ENCODE peak calls at places on chromosome 6, in ten cellular contexts. One of them, this sample, is unnamed.

GRCh38 chr6:100342830-100343229 is 121.9 kb downstream of the SIM1 start:
- DNase-seq in kidney epithelial cell: no peak
- DNase-seq in iris pigment epithelial cell: peak
- DNase-seq in AG04450: no peak
- DNase-seq in left ventricle myocardium inferior: no peak
- DNase-seq in NCI-H82: no peak
- DNase-seq in SHP77 treated with DMSO at 0.1 percent for 48 hours: no peak
- DNase-seq in GM12878: no peak
- DNase-seq in activated T-cell treated with anti-CD3 and anti-CD28 coated beads for 48 hours: no peak
- DNase-seq in GM20000: no peak
- DNase-seq in this sample: no peak

GRCh38 chr6:14276667-14277404 is 159.3 kb downstream of the CD83 start:
- DNase-seq in AG04450: no peak
- DNase-seq in iris pigment epithelial cell: no peak
- DNase-seq in left ventricle myocardium inferior: no peak
- DNase-seq in GM20000: peak
- DNase-seq in GM12878: peak
- DNase-seq in activated T-cell treated with anti-CD3 and anti-CD28 coated beads for 48 hours: no peak
- DNase-seq in NCI-H82: no peak
- DNase-seq in SHP77 treated with DMSO at 0.1 percent for 48 hours: no peak
- DNase-seq in kidney epithelial cell: no peak
- DNase-seq in this sample: no peak

GRCh38 chr6:163413054-163413344 is 1.5 kb upstream of the QKI start:
- DNase-seq in AG04450: no peak
- DNase-seq in iris pigment epithelial cell: no peak
- DNase-seq in GM12878: no peak
- DNase-seq in activated T-cell treated with anti-CD3 and anti-CD28 coated beads for 48 hours: no peak
- DNase-seq in left ventricle myocardium inferior: no peak
- DNase-seq in kidney epithelial cell: no peak
- DNase-seq in SHP77 treated with DMSO at 0.1 percent for 48 hours: no peak
- DNase-seq in GM20000: no peak
- DNase-seq in NCI-H82: no peak
- DNase-seq in this sample: no peak

GRCh38 chr6:157226761-157227160 is 96.6 kb downstream of the TMEM242 start:
- DNase-seq in NCI-H82: peak
- DNase-seq in SHP77 treated with DMSO at 0.1 percent for 48 hours: no peak
- DNase-seq in AG04450: no peak
- DNase-seq in left ventricle myocardium inferior: no peak
- DNase-seq in GM20000: no peak
- DNase-seq in GM12878: no peak
- DNase-seq in iris pigment epithelial cell: no peak
- DNase-seq in activated T-cell treated with anti-CD3 and anti-CD28 coated beads for 48 hours: no peak
- DNase-seq in kidney epithelial cell: no peak
- DNase-seq in this sample: no peak

GRCh38 chr6:34205466-34205865 is 31.2 kb upstream of the HMGA1 start:
- DNase-seq in iris pigment epithelial cell: no peak
- DNase-seq in SHP77 treated with DMSO at 0.1 percent for 48 hours: no peak
- DNase-seq in activated T-cell treated with anti-CD3 and anti-CD28 coated beads for 48 hours: no peak
- DNase-seq in AG04450: no peak
- DNase-seq in kidney epithelial cell: no peak
- DNase-seq in GM20000: no peak
- DNase-seq in GM12878: no peak
- DNase-seq in NCI-H82: no peak
- DNase-seq in left ventricle myocardium inferior: no peak
- DNase-seq in this sample: no peak

GRCh38 chr6:116866281-116866871 is 10.7 kb upstream of the RFX6 start:
- DNase-seq in GM20000: no peak
- DNase-seq in kidney epithelial cell: no peak
- DNase-seq in SHP77 treated with DMSO at 0.1 percent for 48 hours: no peak
- DNase-seq in AG04450: no peak
- DNase-seq in iris pigment epithelial cell: peak
- DNase-seq in NCI-H82: no peak
- DNase-seq in activated T-cell treated with anti-CD3 and anti-CD28 coated beads for 48 hours: no peak
- DNase-seq in GM12878: peak
- DNase-seq in left ventricle myocardium inferior: no peak
- DNase-seq in this sample: no peak

GRCh38 chr6:27081931-27082330 is 165.6 kb upstream of the PRSS16 start:
- DNase-seq in NCI-H82: no peak
- DNase-seq in kidney epithelial cell: no peak
- DNase-seq in SHP77 treated with DMSO at 0.1 percent for 48 hours: no peak
- DNase-seq in left ventricle myocardium inferior: no peak
- DNase-seq in GM12878: no peak
- DNase-seq in GM20000: no peak
- DNase-seq in activated T-cell treated with anti-CD3 and anti-CD28 coated beads for 48 hours: no peak
- DNase-seq in iris pigment epithelial cell: no peak
- DNase-seq in AG04450: no peak
- DNase-seq in this sample: peak

GRCh38 chr6:149922642-149923326 is at the start of gene RAET1G:
- DNase-seq in SHP77 treated with DMSO at 0.1 percent for 48 hours: peak
- DNase-seq in iris pigment epithelial cell: peak
- DNase-seq in left ventricle myocardium inferior: peak
- DNase-seq in GM12878: no peak
- DNase-seq in activated T-cell treated with anti-CD3 and anti-CD28 coated beads for 48 hours: peak
- DNase-seq in AG04450: peak
- DNase-seq in GM20000: peak
- DNase-seq in kidney epithelial cell: peak
- DNase-seq in NCI-H82: peak
- DNase-seq in this sample: no peak

GRCh38 chr6:26183581-26184408 is 96.6 kb downstream of the HFE start:
- DNase-seq in GM12878: peak
- DNase-seq in iris pigment epithelial cell: peak
- DNase-seq in NCI-H82: no peak
- DNase-seq in SHP77 treated with DMSO at 0.1 percent for 48 hours: no peak
- DNase-seq in kidney epithelial cell: no peak
- DNase-seq in AG04450: peak
- DNase-seq in activated T-cell treated with anti-CD3 and anti-CD28 coated beads for 48 hours: peak
- DNase-seq in GM20000: peak
- DNase-seq in left ventricle myocardium inferior: peak
- DNase-seq in this sample: no peak

GRCh38 chr6:129774697-129775447 is 64.9 kb upstream of the ARHGAP18 start:
- DNase-seq in NCI-H82: peak
- DNase-seq in left ventricle myocardium inferior: peak
- DNase-seq in iris pigment epithelial cell: peak
- DNase-seq in GM20000: peak
- DNase-seq in SHP77 treated with DMSO at 0.1 percent for 48 hours: peak
- DNase-seq in AG04450: peak
- DNase-seq in activated T-cell treated with anti-CD3 and anti-CD28 coated beads for 48 hours: peak
- DNase-seq in kidney epithelial cell: peak
- DNase-seq in GM12878: no peak
- DNase-seq in this sample: peak

GRCh38 chr6:32047084-32047478 is 8.9 kb downstream of the CYP21A2 start:
- DNase-seq in left ventricle myocardium inferior: peak
- DNase-seq in AG04450: no peak
- DNase-seq in NCI-H82: no peak
- DNase-seq in GM20000: no peak
- DNase-seq in iris pigment epithelial cell: no peak
- DNase-seq in activated T-cell treated with anti-CD3 and anti-CD28 coated beads for 48 hours: no peak
- DNase-seq in GM12878: no peak
- DNase-seq in SHP77 treated with DMSO at 0.1 percent for 48 hours: no peak
- DNase-seq in kidney epithelial cell: no peak
- DNase-seq in this sample: no peak

GRCh38 chr6:121932071-121933009 is 467.1 kb upstream of the HSF2 start:
- DNase-seq in iris pigment epithelial cell: peak
- DNase-seq in activated T-cell treated with anti-CD3 and anti-CD28 coated beads for 48 hours: no peak
- DNase-seq in AG04450: peak
- DNase-seq in GM12878: no peak
- DNase-seq in GM20000: no peak
- DNase-seq in NCI-H82: no peak
- DNase-seq in left ventricle myocardium inferior: peak
- DNase-seq in SHP77 treated with DMSO at 0.1 percent for 48 hours: no peak
- DNase-seq in kidney epithelial cell: peak
- DNase-seq in this sample: no peak

GRCh38 chr6:35811699-35811995 is 6.5 kb downstream of the LHFPL5 start:
- DNase-seq in activated T-cell treated with anti-CD3 and anti-CD28 coated beads for 48 hours: no peak
- DNase-seq in iris pigment epithelial cell: no peak
- DNase-seq in GM20000: no peak
- DNase-seq in left ventricle myocardium inferior: no peak
- DNase-seq in kidney epithelial cell: no peak
- DNase-seq in NCI-H82: no peak
- DNase-seq in SHP77 treated with DMSO at 0.1 percent for 48 hours: no peak
- DNase-seq in AG04450: no peak
- DNase-seq in GM12878: no peak
- DNase-seq in this sample: no peak

GRCh38 chr6:167824591-167825041 is 2.1 kb upstream of the AFDN start:
- DNase-seq in activated T-cell treated with anti-CD3 and anti-CD28 coated beads for 48 hours: no peak
- DNase-seq in NCI-H82: no peak
- DNase-seq in kidney epithelial cell: no peak
- DNase-seq in left ventricle myocardium inferior: no peak
- DNase-seq in GM12878: no peak
- DNase-seq in AG04450: no peak
- DNase-seq in SHP77 treated with DMSO at 0.1 percent for 48 hours: no peak
- DNase-seq in iris pigment epithelial cell: no peak
- DNase-seq in GM20000: no peak
- DNase-seq in this sample: no peak

GRCh38 chr6:11810039-11810541 is 31.5 kb upstream of the ADTRP start:
- DNase-seq in NCI-H82: no peak
- DNase-seq in iris pigment epithelial cell: peak
- DNase-seq in left ventricle myocardium inferior: peak
- DNase-seq in activated T-cell treated with anti-CD3 and anti-CD28 coated beads for 48 hours: no peak
- DNase-seq in GM20000: no peak
- DNase-seq in kidney epithelial cell: peak
- DNase-seq in GM12878: no peak
- DNase-seq in AG04450: no peak
- DNase-seq in SHP77 treated with DMSO at 0.1 percent for 48 hours: no peak
- DNase-seq in this sample: no peak

GRCh38 chr6:45714795-45715507 is 300.7 kb downstream of the CLIC5 start:
- DNase-seq in NCI-H82: peak
- DNase-seq in left ventricle myocardium inferior: no peak
- DNase-seq in GM12878: peak
- DNase-seq in AG04450: peak
- DNase-seq in SHP77 treated with DMSO at 0.1 percent for 48 hours: peak
- DNase-seq in GM20000: peak
- DNase-seq in iris pigment epithelial cell: peak
- DNase-seq in kidney epithelial cell: peak
- DNase-seq in activated T-cell treated with anti-CD3 and anti-CD28 coated beads for 48 hours: no peak
- DNase-seq in this sample: peak

GRCh38 chr6:112603726-112604125 is 256.6 kb downstream of the RFPL4B start:
- DNase-seq in GM20000: no peak
- DNase-seq in AG04450: no peak
- DNase-seq in iris pigment epithelial cell: no peak
- DNase-seq in SHP77 treated with DMSO at 0.1 percent for 48 hours: no peak
- DNase-seq in NCI-H82: no peak
- DNase-seq in activated T-cell treated with anti-CD3 and anti-CD28 coated beads for 48 hours: no peak
- DNase-seq in GM12878: no peak
- DNase-seq in kidney epithelial cell: no peak
- DNase-seq in left ventricle myocardium inferior: no peak
- DNase-seq in this sample: no peak

GRCh38 chr6:10177703-10178102 is 237.2 kb downstream of the TFAP2A start:
- DNase-seq in AG04450: no peak
- DNase-seq in NCI-H82: no peak
- DNase-seq in kidney epithelial cell: peak
- DNase-seq in iris pigment epithelial cell: peak
- DNase-seq in GM20000: no peak
- DNase-seq in activated T-cell treated with anti-CD3 and anti-CD28 coated beads for 48 hours: no peak
- DNase-seq in GM12878: no peak
- DNase-seq in SHP77 treated with DMSO at 0.1 percent for 48 hours: no peak
- DNase-seq in left ventricle myocardium inferior: no peak
- DNase-seq in this sample: no peak

GRCh38 chr6:48200874-48201273 is 89.9 kb upstream of the PTCHD4 start:
- DNase-seq in activated T-cell treated with anti-CD3 and anti-CD28 coated beads for 48 hours: no peak
- DNase-seq in iris pigment epithelial cell: peak
- DNase-seq in GM20000: no peak
- DNase-seq in SHP77 treated with DMSO at 0.1 percent for 48 hours: no peak
- DNase-seq in kidney epithelial cell: no peak
- DNase-seq in left ventricle myocardium inferior: no peak
- DNase-seq in NCI-H82: no peak
- DNase-seq in GM12878: no peak
- DNase-seq in AG04450: no peak
- DNase-seq in this sample: no peak

GRCh38 chr6:26743157-26743821 is 83.7 kb upstream of the ZNF322 start:
- DNase-seq in NCI-H82: no peak
- DNase-seq in SHP77 treated with DMSO at 0.1 percent for 48 hours: no peak
- DNase-seq in iris pigment epithelial cell: peak
- DNase-seq in activated T-cell treated with anti-CD3 and anti-CD28 coated beads for 48 hours: peak
- DNase-seq in GM12878: no peak
- DNase-seq in left ventricle myocardium inferior: no peak
- DNase-seq in GM20000: no peak
- DNase-seq in AG04450: no peak
- DNase-seq in kidney epithelial cell: no peak
- DNase-seq in this sample: no peak

GRCh38 chr6:157764346-157765068 is 58.5 kb upstream of the SNX9 start:
- DNase-seq in GM20000: peak
- DNase-seq in activated T-cell treated with anti-CD3 and anti-CD28 coated beads for 48 hours: peak
- DNase-seq in GM12878: peak
- DNase-seq in SHP77 treated with DMSO at 0.1 percent for 48 hours: no peak
- DNase-seq in AG04450: peak
- DNase-seq in iris pigment epithelial cell: peak
- DNase-seq in kidney epithelial cell: peak
- DNase-seq in left ventricle myocardium inferior: peak
- DNase-seq in NCI-H82: no peak
- DNase-seq in this sample: no peak

GRCh38 chr6:157928428-157928827 is 53.2 kb upstream of the SYNJ2 start:
- DNase-seq in GM12878: no peak
- DNase-seq in left ventricle myocardium inferior: no peak
- DNase-seq in SHP77 treated with DMSO at 0.1 percent for 48 hours: no peak
- DNase-seq in iris pigment epithelial cell: no peak
- DNase-seq in GM20000: no peak
- DNase-seq in AG04450: no peak
- DNase-seq in kidney epithelial cell: no peak
- DNase-seq in NCI-H82: no peak
- DNase-seq in activated T-cell treated with anti-CD3 and anti-CD28 coated beads for 48 hours: no peak
- DNase-seq in this sample: no peak

GRCh38 chr6:108361312-108361932 is 66.6 kb downstream of the AFG1L start:
- DNase-seq in AG04450: no peak
- DNase-seq in kidney epithelial cell: no peak
- DNase-seq in NCI-H82: no peak
- DNase-seq in GM12878: no peak
- DNase-seq in iris pigment epithelial cell: peak
- DNase-seq in GM20000: no peak
- DNase-seq in activated T-cell treated with anti-CD3 and anti-CD28 coated beads for 48 hours: no peak
- DNase-seq in left ventricle myocardium inferior: no peak
- DNase-seq in SHP77 treated with DMSO at 0.1 percent for 48 hours: no peak
- DNase-seq in this sample: no peak

GRCh38 chr6:131197716-131198115 is 62.4 kb downstream of the AKAP7 start:
- DNase-seq in kidney epithelial cell: no peak
- DNase-seq in NCI-H82: no peak
- DNase-seq in AG04450: no peak
- DNase-seq in GM20000: no peak
- DNase-seq in left ventricle myocardium inferior: no peak
- DNase-seq in activated T-cell treated with anti-CD3 and anti-CD28 coated beads for 48 hours: no peak
- DNase-seq in SHP77 treated with DMSO at 0.1 percent for 48 hours: no peak
- DNase-seq in GM12878: no peak
- DNase-seq in iris pigment epithelial cell: no peak
- DNase-seq in this sample: no peak

GRCh38 chr6:39887692-39888450 is 46.4 kb downstream of the MOCS1 start:
- DNase-seq in iris pigment epithelial cell: peak
- DNase-seq in SHP77 treated with DMSO at 0.1 percent for 48 hours: no peak
- DNase-seq in GM12878: no peak
- DNase-seq in left ventricle myocardium inferior: peak
- DNase-seq in AG04450: peak
- DNase-seq in activated T-cell treated with anti-CD3 and anti-CD28 coated beads for 48 hours: no peak
- DNase-seq in GM20000: no peak
- DNase-seq in NCI-H82: no peak
- DNase-seq in kidney epithelial cell: peak
- DNase-seq in this sample: no peak

GRCh38 chr6:125670586-125670985 is 78.8 kb upstream of the HEY2 start:
- DNase-seq in AG04450: no peak
- DNase-seq in kidney epithelial cell: no peak
- DNase-seq in iris pigment epithelial cell: no peak
- DNase-seq in SHP77 treated with DMSO at 0.1 percent for 48 hours: no peak
- DNase-seq in activated T-cell treated with anti-CD3 and anti-CD28 coated beads for 48 hours: no peak
- DNase-seq in GM12878: no peak
- DNase-seq in left ventricle myocardium inferior: peak
- DNase-seq in GM20000: no peak
- DNase-seq in NCI-H82: no peak
- DNase-seq in this sample: no peak